ENCODE peak calls at places on chromosome 7, in five cellular contexts. One of them, this sample, is unnamed.

GRCh38 chr7:19327011-19327410 is 181.8 kb upstream of the FERD3L start:
- DNase-seq in HepG2: no peak
- DNase-seq in GM12878: no peak
- DNase-seq in K562: no peak
- DNase-seq in SK-N-SH: no peak
- DNase-seq in this sample: no peak

GRCh38 chr7:83289396-83289993 is 126.8 kb upstream of the PCLO start:
- DNase-seq in K562: no peak
- DNase-seq in SK-N-SH: no peak
- DNase-seq in HepG2: no peak
- DNase-seq in GM12878: no peak
- DNase-seq in this sample: no peak

GRCh38 chr7:27080844-27081423 is 14.9 kb downstream of the HOXA1 start:
- DNase-seq in K562: no peak
- DNase-seq in HepG2: peak
- DNase-seq in GM12878: no peak
- DNase-seq in SK-N-SH: no peak
- DNase-seq in this sample: no peak

GRCh38 chr7:128940494-128941322 is 3.0 kb downstream of the IRF5 start:
- DNase-seq in GM12878: peak
- DNase-seq in SK-N-SH: peak
- DNase-seq in K562: no peak
- DNase-seq in HepG2: no peak
- DNase-seq in this sample: peak

GRCh38 chr7:148290451-148291005 is 300.0 kb upstream of the C7orf33 start:
- DNase-seq in HepG2: no peak
- DNase-seq in K562: no peak
- DNase-seq in GM12878: no peak
- DNase-seq in SK-N-SH: no peak
- DNase-seq in this sample: no peak

GRCh38 chr7:99037327-99037940 is 106.5 kb downstream of the SMURF1 start:
- DNase-seq in SK-N-SH: no peak
- DNase-seq in K562: no peak
- DNase-seq in HepG2: no peak
- DNase-seq in GM12878: no peak
- DNase-seq in this sample: no peak

GRCh38 chr7:33807779-33808482 is 97.4 kb upstream of the BMPER start:
- DNase-seq in GM12878: no peak
- DNase-seq in SK-N-SH: peak
- DNase-seq in HepG2: peak
- DNase-seq in K562: peak
- DNase-seq in this sample: no peak

GRCh38 chr7:17939111-17939669 is 1.1 kb downstream of the SNX13 start:
- DNase-seq in HepG2: peak
- DNase-seq in GM12878: no peak
- DNase-seq in K562: no peak
- DNase-seq in SK-N-SH: no peak
- DNase-seq in this sample: peak

GRCh38 chr7:98878365-98879197 is at the start of gene TRRAP:
- DNase-seq in SK-N-SH: peak
- DNase-seq in K562: peak
- DNase-seq in GM12878: no peak
- DNase-seq in HepG2: peak
- DNase-seq in this sample: peak

GRCh38 chr7:141651417-141651816 is 50.5 kb downstream of the DENND11 start:
- DNase-seq in HepG2: no peak
- DNase-seq in K562: no peak
- DNase-seq in SK-N-SH: no peak
- DNase-seq in GM12878: no peak
- DNase-seq in this sample: no peak

GRCh38 chr7:15556706-15557105 is 5.1 kb downstream of the AGMO start:
- DNase-seq in GM12878: no peak
- DNase-seq in K562: no peak
- DNase-seq in HepG2: no peak
- DNase-seq in SK-N-SH: no peak
- DNase-seq in this sample: no peak

GRCh38 chr7:70586822-70587221 is 545.1 kb upstream of the GALNT17 start:
- DNase-seq in HepG2: no peak
- DNase-seq in K562: no peak
- DNase-seq in GM12878: no peak
- DNase-seq in SK-N-SH: no peak
- DNase-seq in this sample: no peak

GRCh38 chr7:91504919-91505318 is 240.7 kb downstream of the FZD1 start:
- DNase-seq in HepG2: no peak
- DNase-seq in K562: no peak
- DNase-seq in SK-N-SH: no peak
- DNase-seq in GM12878: no peak
- DNase-seq in this sample: no peak

GRCh38 chr7:112533591-112533990 is 52.8 kb downstream of the LSMEM1 start:
- DNase-seq in HepG2: no peak
- DNase-seq in K562: no peak
- DNase-seq in SK-N-SH: no peak
- DNase-seq in GM12878: no peak
- DNase-seq in this sample: no peak

GRCh38 chr7:123712619-123713018 is 36.2 kb downstream of the WASL start:
- DNase-seq in SK-N-SH: no peak
- DNase-seq in HepG2: no peak
- DNase-seq in GM12878: no peak
- DNase-seq in K562: no peak
- DNase-seq in this sample: no peak

GRCh38 chr7:129205126-129205818 is 16.8 kb downstream of the SMO start:
- DNase-seq in SK-N-SH: no peak
- DNase-seq in HepG2: no peak
- DNase-seq in K562: no peak
- DNase-seq in GM12878: no peak
- DNase-seq in this sample: no peak

GRCh38 chr7:50467817-50468610 is 17.9 kb upstream of the FIGNL1 start:
- DNase-seq in SK-N-SH: peak
- DNase-seq in GM12878: no peak
- DNase-seq in HepG2: peak
- DNase-seq in K562: peak
- DNase-seq in this sample: peak

GRCh38 chr7:47942132-47942531 is 6.1 kb downstream of the PKD1L1 start:
- DNase-seq in HepG2: no peak
- DNase-seq in K562: no peak
- DNase-seq in GM12878: no peak
- DNase-seq in SK-N-SH: no peak
- DNase-seq in this sample: peak

GRCh38 chr7:140607441-140607989 is 33.1 kb downstream of the DENND2A start:
- DNase-seq in K562: no peak
- DNase-seq in GM12878: no peak
- DNase-seq in HepG2: no peak
- DNase-seq in SK-N-SH: peak
- DNase-seq in this sample: no peak
- H3K27ac ChIP-seq in K562: no peak
- H3K27ac ChIP-seq in GM12878: no peak
- H3K27ac ChIP-seq in HepG2: no peak
- H3K27ac ChIP-seq in SK-N-SH: no peak
- H3K27ac ChIP-seq in this sample: no peak

DNA sequence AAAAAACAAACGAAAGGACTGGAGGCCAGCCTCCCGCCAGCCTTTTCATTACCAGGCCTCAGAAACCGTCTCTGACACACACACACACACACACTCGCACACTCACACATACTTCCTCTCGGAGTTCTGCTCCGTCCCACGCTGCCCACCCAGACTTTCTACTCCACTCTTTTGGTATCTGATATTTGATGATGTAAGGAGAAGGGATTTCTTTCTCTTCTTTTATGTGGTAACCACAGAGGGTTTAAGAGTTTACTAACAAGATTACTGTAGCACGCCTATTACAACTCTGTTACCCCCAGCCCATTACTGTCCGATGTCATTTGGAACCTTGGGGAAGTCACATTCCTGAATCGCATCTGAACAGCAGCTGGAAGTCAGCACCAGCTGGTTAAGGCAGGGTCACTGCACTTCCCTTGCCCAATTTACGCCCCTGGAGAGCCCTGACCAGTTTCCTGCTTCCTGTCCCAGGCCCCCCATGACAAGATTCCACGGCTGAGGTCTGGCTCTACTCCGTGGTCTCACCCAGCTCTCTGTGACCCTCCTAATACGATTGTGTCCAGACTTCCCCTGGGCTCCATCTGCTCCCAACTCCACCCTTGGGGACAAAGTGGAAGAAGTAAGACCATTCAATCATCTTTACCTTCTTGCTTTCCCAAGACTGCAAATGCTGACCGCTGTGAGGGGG is 1.1 kb downstream of the DENND2A start:
- DNase-seq in SK-N-SH: peak
- DNase-seq in HepG2: no peak
- DNase-seq in K562: no peak
- DNase-seq in GM12878: no peak
- DNase-seq in this sample: no peak
- TF ChIP-seq REST in SK-N-SH: no peak
- TF ChIP-seq REST in HepG2: no peak
- TF ChIP-seq REST in K562: no peak
- TF ChIP-seq REST in GM12878: no peak
- TF ChIP-seq REST in this sample: no peak

GRCh38 chr7:44637788-44638594 is 31.6 kb downstream of the OGDH start:
- DNase-seq in HepG2: no peak
- DNase-seq in GM12878: peak
- DNase-seq in K562: peak
- DNase-seq in SK-N-SH: no peak
- DNase-seq in this sample: peak
- TF ChIP-seq GABPA in HepG2: no peak
- TF ChIP-seq GABPA in GM12878: no peak
- TF ChIP-seq GABPA in K562: no peak
- TF ChIP-seq GABPA in SK-N-SH: no peak
- TF ChIP-seq GABPA in this sample: no peak

GRCh38 chr7:22220947-22221346 is 136.0 kb downstream of the RAPGEF5 start:
- DNase-seq in SK-N-SH: no peak
- DNase-seq in GM12878: no peak
- DNase-seq in HepG2: no peak
- DNase-seq in K562: no peak
- DNase-seq in this sample: no peak
- H3K27ac ChIP-seq in SK-N-SH: no peak
- H3K27ac ChIP-seq in GM12878: no peak
- H3K27ac ChIP-seq in HepG2: no peak
- H3K27ac ChIP-seq in K562: no peak
- H3K27ac ChIP-seq in this sample: no peak

GRCh38 chr7:100863406-100863950 is 3.7 kb upstream of the TRIP6 start:
- DNase-seq in SK-N-SH: no peak
- DNase-seq in GM12878: no peak
- DNase-seq in HepG2: peak
- DNase-seq in K562: no peak
- DNase-seq in this sample: no peak
- TF ChIP-seq REST in SK-N-SH: no peak
- TF ChIP-seq REST in GM12878: no peak
- TF ChIP-seq REST in HepG2: no peak
- TF ChIP-seq REST in K562: no peak
- TF ChIP-seq REST in this sample: no peak

DNA sequence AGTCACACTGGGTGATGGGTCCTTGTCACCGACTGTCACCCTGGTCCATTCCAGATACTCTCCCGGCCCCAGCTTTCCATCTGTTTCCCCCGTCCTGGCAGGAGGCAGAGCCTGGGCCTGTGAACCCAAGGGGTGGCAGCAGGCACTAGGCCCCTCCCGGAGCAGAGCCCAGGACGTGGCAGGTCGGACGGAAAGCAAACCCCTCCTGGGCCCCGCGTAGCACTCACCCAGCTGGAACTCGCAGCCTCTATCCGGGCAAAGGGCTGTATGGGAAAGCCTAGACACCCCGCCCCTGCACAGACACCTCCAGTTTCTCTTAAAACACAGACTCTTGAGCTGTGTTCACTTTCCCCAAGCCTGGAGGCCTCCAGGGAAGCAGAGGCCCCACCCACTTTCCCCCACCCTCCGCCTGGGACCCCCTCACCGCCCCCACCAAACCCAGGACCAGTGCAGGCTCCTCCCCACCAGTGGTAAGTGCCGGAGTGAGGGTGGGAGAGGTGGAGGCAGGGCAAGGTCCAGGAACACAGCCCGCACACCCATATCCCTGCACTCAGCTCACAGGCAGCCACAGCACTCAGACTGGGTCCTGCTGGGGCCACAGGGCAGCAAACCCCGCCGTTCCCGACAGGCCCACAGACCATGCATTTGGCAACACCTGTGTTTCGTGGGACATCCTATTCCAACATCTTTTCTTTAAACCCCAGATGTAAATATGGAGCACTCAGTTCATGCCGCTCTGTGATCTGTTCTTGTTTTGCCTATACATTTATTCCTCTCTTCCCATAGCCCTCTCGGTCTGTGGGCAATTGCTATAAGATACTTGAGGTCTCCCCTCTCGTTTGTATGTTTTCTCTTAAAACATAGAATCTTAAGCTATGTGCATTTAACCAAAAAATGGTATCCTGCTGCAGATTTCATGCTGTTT is 98.2 kb upstream of the PDGFA start:
- DNase-seq in HepG2: peak
- DNase-seq in GM12878: no peak
- DNase-seq in K562: no peak
- DNase-seq in SK-N-SH: no peak
- DNase-seq in this sample: no peak
- TF ChIP-seq GABPA in HepG2: no peak
- TF ChIP-seq GABPA in GM12878: no peak
- TF ChIP-seq GABPA in K562: no peak
- TF ChIP-seq GABPA in SK-N-SH: no peak
- TF ChIP-seq GABPA in this sample: no peak

GRCh38 chr7:124761164-124761715 is 4.4 kb downstream of the GPR37 start:
- DNase-seq in K562: no peak
- DNase-seq in GM12878: no peak
- DNase-seq in SK-N-SH: no peak
- DNase-seq in HepG2: no peak
- DNase-seq in this sample: no peak

GRCh38 chr7:124764071-124764846 is 1.3 kb downstream of the GPR37 start:
- DNase-seq in GM12878: no peak
- DNase-seq in K562: no peak
- DNase-seq in HepG2: no peak
- DNase-seq in SK-N-SH: no peak
- DNase-seq in this sample: no peak

GRCh38 chr7:124765401-124766352 is at the start of gene GPR37:
- DNase-seq in GM12878: no peak
- DNase-seq in K562: peak
- DNase-seq in SK-N-SH: peak
- DNase-seq in HepG2: no peak
- DNase-seq in this sample: no peak

GRCh38 chr7:124764847-124765400 is 668 bp downstream of the GPR37 start:
- DNase-seq in SK-N-SH: peak
- DNase-seq in K562: no peak
- DNase-seq in GM12878: no peak
- DNase-seq in HepG2: no peak
- DNase-seq in this sample: no peak

GRCh38 chr7:124762611-124763143 is 2.9 kb downstream of the GPR37 start:
- DNase-seq in HepG2: peak
- DNase-seq in SK-N-SH: no peak
- DNase-seq in GM12878: no peak
- DNase-seq in K562: no peak
- DNase-seq in this sample: no peak
- H3K27ac ChIP-seq in HepG2: peak
- H3K27ac ChIP-seq in SK-N-SH: no peak
- H3K27ac ChIP-seq in GM12878: no peak
- H3K27ac ChIP-seq in K562: no peak
- H3K27ac ChIP-seq in this sample: no peak

GRCh38 chr7:150570712-150571465 is 3.7 kb downstream of the GIMAP4 start:
- DNase-seq in SK-N-SH: no peak
- DNase-seq in GM12878: no peak
- DNase-seq in K562: no peak
- DNase-seq in HepG2: no peak
- DNase-seq in this sample: no peak
- TF ChIP-seq REST in SK-N-SH: no peak
- TF ChIP-seq REST in GM12878: no peak
- TF ChIP-seq REST in K562: no peak
- TF ChIP-seq REST in HepG2: no peak
- TF ChIP-seq REST in this sample: no peak

This sample was measured in HL-60.